ENCODE peak calls at places on chromosome 19, in four cellular contexts. T, I, L and Y are unnamed samples.

GRCh38 chr19:48922548-48923490 is 10.7 kb upstream of the DHDH start:
- DNase-seq in T (no peak), I (no peak), L (no peak), Y (no peak)

GRCh38 chr19:4952945-4953344 is 16.0 kb upstream of the KDM4B start:
- DNase-seq in T (no peak), I (no peak), L (no peak), Y (peak)

GRCh38 chr19:918481-919156 is 1.5 kb downstream of the KISS1R start:
- DNase-seq in T (no peak), I (no peak), L (no peak), Y (peak)

GRCh38 chr19:16258440-16258903 is 60.8 kb downstream of the AP1M1 start:
- DNase-seq in T (no peak), I (peak), L (no peak), Y (no peak)

GRCh38 chr19:670609-671075 is 5.5 kb upstream of the FSTL3 start:
- DNase-seq in T (no peak), I (no peak), L (no peak), Y (no peak)

GRCh38 chr19:35871611-35872010 is 3.2 kb downstream of the APLP1 start:
- DNase-seq in T (no peak), I (no peak), L (no peak), Y (no peak)

GRCh38 chr19:11281336-11282049 is 14.5 kb upstream of the TSPAN16 start:
- DNase-seq in T (no peak), I (no peak), L (no peak), Y (no peak)

GRCh38 chr19:38162632-38163031 is 61.4 kb downstream of the DPF1 start:
- DNase-seq in T (no peak), I (no peak), L (no peak), Y (no peak)

GRCh38 chr19:34276614-34277013 is 22.3 kb downstream of the GARRE1 start:
- DNase-seq in T (no peak), I (no peak), L (no peak), Y (no peak)

GRCh38 chr19:39506944-39507714 is 7.8 kb upstream of the SELENOV start:
- DNase-seq in T (peak), I (peak), L (peak), Y (peak)

GRCh38 chr19:46378268-46378667 is 31.4 kb downstream of the PPP5C start:
- DNase-seq in T (peak), I (peak), L (no peak), Y (no peak)

GRCh38 chr19:8986296-8986695 is 23.9 kb downstream of the MUC16 start:
- DNase-seq in T (no peak), I (no peak), L (no peak), Y (no peak)